ENCODE peak calls at places on chromosomes 1 and 21, in nine cellular contexts. P, L, U, S, Z, O, E, D and G are unnamed samples.

GRCh38 chr21:34908424-34909055 is 140.6 kb downstream of the RUNX1 start:
- DNase-seq in E (no peak), U (no peak), D (no peak), Z (no peak), L (peak), O (peak), S (no peak), P (no peak), G (no peak)

GRCh38 chr1:182259229-182259872 is 132.2 kb downstream of the GLUL start:
- DNase-seq in Z (peak), U (no peak), L (no peak), P (no peak), E (peak), D (no peak), O (peak), S (peak), G (peak)

GRCh38 chr1:35717911-35718476 is 690 bp downstream of the C1orf216 start:
- DNase-seq in Z (no peak), S (no peak), E (no peak), O (peak), P (no peak), U (peak), L (no peak), D (no peak), G (peak)

GRCh38 chr1:170491291-170491690 is 40.7 kb upstream of the GORAB start:
- DNase-seq in D (no peak), U (no peak), E (no peak), L (no peak), Z (no peak), O (no peak), P (no peak), S (no peak), G (no peak)

GRCh38 chr1:30889506-30889905 is 19.1 kb downstream of the SDC3 start:
- DNase-seq in D (no peak), Z (no peak), U (no peak), E (no peak), S (no peak), P (no peak), O (no peak), L (no peak), G (no peak)

GRCh38 chr1:164783778-164784555 is 225.0 kb downstream of the PBX1 start:
- DNase-seq in E (no peak), S (no peak), D (no peak), U (no peak), L (no peak), O (no peak), Z (no peak), P (peak), G (no peak)

GRCh38 chr1:205456868-205457724 is 1.3 kb upstream of the BLACAT1 start:
- DNase-seq in L (peak), S (no peak), U (no peak), P (no peak), Z (no peak), E (no peak), D (no peak), O (no peak), G (no peak)

GRCh38 chr21:33339135-33339534 is 14.4 kb downstream of the IFNAR1 start:
- DNase-seq in O (no peak), L (no peak), Z (no peak), U (no peak), D (no peak), S (no peak), E (no peak), P (no peak), G (no peak)

GRCh38 chr1:6384962-6385672 is 8.4 kb downstream of the ACOT7 start:
- DNase-seq in D (no peak), Z (no peak), P (peak), S (no peak), U (peak), L (peak), E (no peak), O (no peak), G (peak)

GRCh38 chr1:160149706-160150105 is 1.7 kb upstream of the ATP1A4 start:
- DNase-seq in D (no peak), S (no peak), O (no peak), P (no peak), U (no peak), Z (no peak), E (no peak), L (no peak), G (no peak)

GRCh38 chr1:223515416-223515815 is 122.2 kb downstream of the CCDC185 start:
- DNase-seq in Z (peak), D (no peak), L (no peak), U (no peak), S (no peak), E (no peak), O (no peak), P (no peak), G (no peak)

GRCh38 chr1:231092380-231092779 is 52.3 kb upstream of the FAM89A start:
- DNase-seq in L (no peak), U (no peak), P (no peak), O (no peak), E (no peak), S (no peak), D (no peak), Z (no peak), G (no peak)

GRCh38 chr1:110639724-110640386 is 33.7 kb upstream of the KCNA2 start:
- DNase-seq in L (no peak), O (no peak), D (no peak), U (no peak), Z (no peak), S (no peak), P (no peak), E (no peak), G (no peak)

GRCh38 chr1:110477445-110477957 is 26.6 kb downstream of the PROK1 start:
- DNase-seq in S (no peak), Z (no peak), L (peak), P (no peak), O (peak), D (no peak), E (no peak), U (no peak), G (no peak)

GRCh38 chr1:228842094-228842775 is 107.0 kb downstream of the RHOU start:
- DNase-seq in S (no peak), U (no peak), P (no peak), Z (no peak), D (peak), L (no peak), E (no peak), O (no peak), G (peak)

GRCh38 chr1:173270243-173270642 is 63.1 kb upstream of the TNFSF4 start:
- DNase-seq in P (no peak), U (no peak), E (no peak), D (no peak), S (no peak), L (no peak), Z (no peak), O (no peak), G (no peak)

GRCh38 chr1:1950940-1951339 is 31.9 kb upstream of the TMEM52 start:
- DNase-seq in O (no peak), D (no peak), L (no peak), P (no peak), Z (no peak), S (no peak), E (no peak), U (peak), G (no peak)

GRCh38 chr1:55955237-55955636 is 624.1 kb downstream of the PLPP3 start:
- DNase-seq in E (no peak), Z (no peak), P (no peak), U (no peak), L (no peak), D (no peak), S (no peak), O (no peak), G (no peak)

GRCh38 chr1:39331647-39332046 is 127.2 kb downstream of the MACF1 start:
- DNase-seq in O (no peak), Z (no peak), L (no peak), U (no peak), S (no peak), D (no peak), P (no peak), E (no peak), G (no peak)

GRCh38 chr1:194903524-194903923 is 1704.7 kb downstream of the KCNT2 start:
- DNase-seq in L (no peak), O (no peak), Z (no peak), E (no peak), P (no peak), S (no peak), D (no peak), U (no peak), G (no peak)